ENCODE peak calls at places on chromosomes 13 and 19, in ten cellular contexts. K is uterus; V is glutamatergic neuron; J is Panc1; H is CD8-positive, alpha-beta T cell; E is MM.1S; P is GM23338; X is endothelial cell of umbilical vein; Q is endodermal cell; M is tibial artery. A is an unnamed sample.

GRCh38 chr13:44759222-44759721 is 183.1 kb upstream of the TSC22D1 start:
- DNase-seq in K (no peak), V (no peak), J (no peak), H (no peak), E (no peak), P (no peak), X (no peak), Q (peak), M (no peak), A (no peak)

GRCh38 chr19:12937243-12938053 is 961 bp upstream of the CALR start:
- DNase-seq in K (no peak), V (peak), J (no peak), H (no peak), E (peak), P (peak), X (peak), Q (peak), M (no peak), A (no peak)

GRCh38 chr13:71759506-71760225 is 107.3 kb downstream of the DACH1 start:
- DNase-seq in K (no peak), V (no peak), J (no peak), H (no peak), E (no peak), P (peak), X (no peak), Q (peak), M (no peak), A (no peak)

GRCh38 chr19:30028118-30028991 is 86.3 kb downstream of the URI1 start:
- DNase-seq in K (no peak), V (no peak), J (no peak), H (no peak), E (no peak), P (no peak), X (no peak), Q (no peak), M (no peak), A (no peak)

GRCh38 chr19:38057954-38058690 is 151.1 kb downstream of the SIPA1L3 start:
- DNase-seq in K (no peak), V (peak), J (no peak), H (no peak), E (no peak), P (no peak), X (no peak), Q (peak), M (no peak), A (no peak)

GRCh38 chr13:46369506-46370268 is 17.4 kb downstream of the RUBCNL start:
- DNase-seq in K (no peak), V (no peak), J (no peak), H (no peak), E (peak), P (no peak), X (no peak), Q (no peak), M (no peak), A (no peak)

GRCh38 chr13:112331675-112332074 is 44.5 kb upstream of the SPACA7 start:
- DNase-seq in K (no peak), V (peak), J (no peak), H (no peak), E (no peak), P (no peak), X (no peak), Q (peak), M (no peak), A (no peak)

GRCh38 chr19:17530586-17530985 is 19.1 kb downstream of the PGLS start:
- DNase-seq in K (no peak), V (no peak), J (no peak), H (no peak), E (no peak), P (peak), X (no peak), Q (peak), M (no peak), A (no peak)

GRCh38 chr19:1360818-1361461 is 22.8 kb upstream of the NDUFS7 start:
- DNase-seq in K (peak), V (no peak), J (no peak), H (no peak), E (no peak), P (no peak), X (peak), Q (peak), M (peak), A (peak)

GRCh38 chr13:112983428-112984196 is 14.6 kb downstream of the MCF2L start:
- DNase-seq in K (no peak), V (no peak), J (no peak), H (no peak), E (no peak), P (no peak), X (no peak), Q (no peak), M (no peak), A (no peak)

GRCh38 chr13:44068737-44069136 is 189.0 kb downstream of the LACC1 start:
- DNase-seq in K (no peak), V (no peak), J (no peak), H (no peak), E (no peak), P (peak), X (peak), Q (no peak), M (no peak), A (no peak)

GRCh38 chr13:24053505-24054251 is 106.8 kb upstream of the SPATA13 start:
- DNase-seq in K (peak), V (peak), J (peak), H (peak), E (peak), P (peak), X (peak), Q (peak), M (no peak), A (peak)

GRCh38 chr19:57302020-57302465 is 18.2 kb upstream of the ZNF543 start:
- DNase-seq in K (no peak), V (no peak), J (no peak), H (no peak), E (no peak), P (no peak), X (no peak), Q (no peak), M (peak), A (no peak)

GRCh38 chr13:22235285-22235949 is 564.5 kb downstream of the FGF9 start:
- DNase-seq in K (no peak), V (no peak), J (no peak), H (no peak), E (no peak), P (peak), X (no peak), Q (peak), M (no peak), A (peak)

GRCh38 chr13:71611292-71611691 is 255.7 kb downstream of the DACH1 start:
- DNase-seq in K (no peak), V (no peak), J (no peak), H (no peak), E (no peak), P (no peak), X (no peak), Q (no peak), M (no peak), A (no peak)

GRCh38 chr19:5864725-5865486 is 5.4 kb downstream of the FUT5 start:
- DNase-seq in K (no peak), V (no peak), J (no peak), H (no peak), E (no peak), P (peak), X (no peak), Q (no peak), M (no peak), A (no peak)
- TF ChIP-seq CTCF in K (no peak), V (peak), J (no peak), H (no peak), E (peak), P (no peak), X (no peak), Q (peak), M (no peak), A (no peak)

GRCh38 chr13:111153279-111153976 is 38.3 kb downstream of the ARHGEF7 start:
- DNase-seq in K (peak), V (peak), J (no peak), H (peak), E (peak), P (peak), X (peak), Q (peak), M (peak), A (peak)
- TF ChIP-seq CTCF in K (peak), V (no peak), J (peak), H (no peak), E (peak), P (peak), X (peak), Q (peak), M (no peak), A (no peak)

GRCh38 chr19:10478903-10479384 is 24.2 kb downstream of the KEAP1 start:
- DNase-seq in K (peak), V (peak), J (peak), H (peak), E (no peak), P (peak), X (peak), Q (peak), M (peak), A (peak)
- TF ChIP-seq CTCF in K (peak), V (peak), J (peak), H (peak), E (no peak), P (peak), X (no peak), Q (peak), M (peak), A (peak)

DNA sequence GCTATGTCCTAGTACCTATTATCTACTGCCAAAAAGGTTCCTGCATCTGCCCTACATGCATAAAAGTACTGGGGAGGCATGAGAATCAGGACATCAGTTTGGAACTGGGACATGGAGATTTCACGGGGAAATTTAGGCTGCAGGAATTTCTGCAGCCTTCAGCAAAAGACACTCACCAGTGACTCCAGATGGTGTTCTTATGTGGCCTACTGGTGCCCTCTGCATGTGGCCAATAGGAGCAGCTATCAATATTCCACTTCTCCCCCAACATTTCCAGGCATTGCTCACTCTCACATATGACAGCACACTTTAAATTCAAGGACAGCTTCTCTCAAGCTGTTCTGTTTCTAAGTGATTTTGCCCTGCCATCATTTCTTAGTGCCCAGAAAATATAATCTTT is 570.5 kb upstream of the ARGLU1 start:
- DNase-seq in K (no peak), V (peak), J (no peak), H (no peak), E (no peak), P (peak), X (no peak), Q (peak), M (no peak), A (no peak)
- TF ChIP-seq CTCF in K (no peak), V (no peak), J (no peak), H (no peak), E (no peak), P (peak), X (no peak), Q (peak), M (no peak), A (no peak)

GRCh38 chr19:39479916-39480315 is 722 bp upstream of the TIMM50 start:
- DNase-seq in K (no peak), V (no peak), J (no peak), H (no peak), E (no peak), P (no peak), X (no peak), Q (no peak), M (no peak), A (no peak)
- TF ChIP-seq CTCF in K (no peak), V (no peak), J (no peak), H (no peak), E (no peak), P (no peak), X (no peak), Q (no peak), M (no peak), A (no peak)

GRCh38 chr13:65912516-65912915 is 1317.6 kb downstream of the PCDH9 start:
- DNase-seq in K (no peak), V (no peak), J (no peak), H (no peak), E (no peak), P (no peak), X (peak), Q (no peak), M (no peak), A (no peak)

GRCh38 chr13:65913173-65913572 is 1317.0 kb downstream of the PCDH9 start:
- DNase-seq in K (no peak), V (no peak), J (no peak), H (no peak), E (no peak), P (no peak), X (peak), Q (no peak), M (no peak), A (no peak)

GRCh38 chr13:65917731-65918130 is 1312.4 kb downstream of the PCDH9 start:
- DNase-seq in K (no peak), V (no peak), J (no peak), H (no peak), E (no peak), P (no peak), X (no peak), Q (no peak), M (no peak), A (no peak)

GRCh38 chr13:65911546-65912193 is 1318.5 kb downstream of the PCDH9 start:
- DNase-seq in K (no peak), V (no peak), J (no peak), H (no peak), E (no peak), P (no peak), X (peak), Q (no peak), M (no peak), A (no peak)

GRCh38 chr13:65914707-65915106 is 1315.4 kb downstream of the PCDH9 start:
- DNase-seq in K (no peak), V (no peak), J (no peak), H (no peak), E (no peak), P (no peak), X (peak), Q (no peak), M (no peak), A (no peak)
- TF ChIP-seq CTCF in K (no peak), V (no peak), J (no peak), H (no peak), E (no peak), P (no peak), X (no peak), Q (no peak), M (no peak), A (no peak)

GRCh38 chr13:101149735-101150380 is 266.4 kb downstream of the NALCN start:
- DNase-seq in K (no peak), V (peak), J (no peak), H (no peak), E (no peak), P (peak), X (peak), Q (peak), M (no peak), A (peak)
- TF ChIP-seq CTCF in K (no peak), V (peak), J (peak), H (no peak), E (peak), P (peak), X (peak), Q (peak), M (peak), A (peak)

A was measured in nephron progenitor cell.